ENCODE peak calls at places on chromosomes 5 and 9, in five cellular contexts. C is activated gamma-delta T cell treated with Interleukin-2 at 50 U/mL for 16 hours; P is fibroblast of lung; N is activated CD8-positive, alpha-beta memory T cell treated with anti-CD3 and anti-CD28 coated beads for 48 hours; I is nucleus accumbens. V is an unnamed sample.

GRCh38 chr5:149182241-149182640 is 40.9 kb downstream of the ABLIM3 start:
- DNase-seq in I (no peak), C (no peak), P (no peak), N (no peak), V (no peak)

GRCh38 chr9:121440265-121440664 is 59.4 kb downstream of the GGTA1 start:
- DNase-seq in C (no peak), I (no peak), P (no peak), N (no peak), V (peak; percentile 26)

GRCh38 chr5:8908055-8908683 is 637.7 kb downstream of the SEMA5A start:
- DNase-seq in I (no peak), P (peak; percentile 23), N (peak; percentile 1), C (no peak), V (peak; percentile 45)

GRCh38 chr5:1255081-1255561 is 29.9 kb downstream of the SLC6A18 start:
- DNase-seq in P (no peak), C (peak; percentile 39), I (no peak), N (peak; percentile 6), V (no peak)

GRCh38 chr5:141223112-141223783 is at the start of gene PCDHB14:
- DNase-seq in C (no peak), N (no peak), I (no peak), P (peak; percentile 13), V (peak; percentile 26)

GRCh38 chr9:110371411-110372013 is 33.8 kb upstream of the TXNDC8 start:
- DNase-seq in N (no peak), P (peak; percentile 10), C (no peak), I (no peak), V (peak; percentile 10)

GRCh38 chr9:70419546-70420266 is 5.2 kb upstream of the KLF9 start:
- DNase-seq in I (peak; percentile 86), N (peak; percentile 67), C (peak; percentile 90), P (peak; percentile 95), V (peak; percentile 99)

GRCh38 chr5:119323630-119324000 is 32.2 kb upstream of the TNFAIP8 start:
- DNase-seq in P (peak; percentile 47), I (no peak), N (no peak), C (no peak), V (peak; percentile 53)

GRCh38 chr5:3599283-3600105 is 3.9 kb downstream of the IRX1 start:
- DNase-seq in P (peak; percentile 71), N (no peak), I (no peak), C (no peak), V (peak; percentile 37)

GRCh38 chr5:77030097-77031071 is at the start of gene AGGF1:
- DNase-seq in P (peak; percentile 95), N (peak; percentile 74), I (peak; percentile 90), C (peak; percentile 89), V (peak; percentile 96)

GRCh38 chr9:127525426-127526188 is 74.3 kb downstream of the LRSAM1 start:
- DNase-seq in N (no peak), C (no peak), I (no peak), P (no peak), V (peak; percentile 66)

GRCh38 chr9:135523521-135524129 is 2.4 kb downstream of the LCN1 start:
- DNase-seq in C (no peak), I (no peak), P (no peak), N (no peak), V (no peak)

GRCh38 chr5:170393958-170394357 is 4.8 kb upstream of the KCNMB1 start:
- DNase-seq in N (no peak), I (no peak), C (no peak), P (no peak), V (no peak)

GRCh38 chr9:33893861-33894260 is 76.9 kb downstream of the UBE2R2 start:
- DNase-seq in C (no peak), P (no peak), N (no peak), I (no peak), V (no peak)

GRCh38 chr5:149962040-149962439 is 1.5 kb downstream of the SLC26A2 start:
- DNase-seq in P (peak; percentile 52), N (no peak), C (no peak), I (no peak), V (peak; percentile 78)

GRCh38 chr5:61281686-61282085 is 50.4 kb upstream of the ZSWIM6 start:
- DNase-seq in C (no peak), P (no peak), N (no peak), I (no peak), V (no peak)